ENCODE peak calls at places on chromosomes 12 and 14, in six cellular contexts. A, F, O, B, C and G are unnamed samples. For H3K27me3, the result is how much of the 10 kb centered on the place peaks cover.

GRCh38 chr14:75559451-75560187 is 18.8 kb upstream of the FLVCR2 start:
- DNase-seq in A (peak), F (peak), O (no peak), B (no peak), C (no peak), G (no peak)

GRCh38 chr12:12020762-12021161 is 50.0 kb upstream of the BCL2L14 start:
- DNase-seq in A (no peak), F (no peak), O (no peak), B (no peak), C (no peak), G (no peak)

GRCh38 chr12:70609739-70610491 is 27.3 kb downstream of the PTPRB start:
- DNase-seq in A (no peak), F (no peak), O (peak), B (peak), C (no peak), G (peak)

GRCh38 chr12:94689002-94689645 is 38.8 kb upstream of the TMCC3 start:
- DNase-seq in A (no peak), F (peak), O (no peak), B (no peak), C (no peak), G (no peak)

GRCh38 chr12:47078733-47079364 is 572 bp upstream of the PCED1B start:
- DNase-seq in A (no peak), F (peak), O (peak), B (peak), C (no peak), G (no peak)

GRCh38 chr14:64324461-64325255 is 30.5 kb upstream of the ESR2 start:
- DNase-seq in A (no peak), F (peak), O (no peak), B (no peak), C (no peak), G (no peak)

GRCh38 chr14:59217011-59217410 is 28.5 kb downstream of the DAAM1 start:
- DNase-seq in A (no peak), F (no peak), O (no peak), B (no peak), C (no peak), G (no peak)

GRCh38 chr12:102474438-102475064 is 5.8 kb downstream of the IGF1 start:
- DNase-seq in A (no peak), F (peak), O (no peak), B (no peak), C (peak), G (no peak)

GRCh38 chr14:31484754-31485153 is 3.1 kb downstream of the GPR33 start:
- DNase-seq in A (no peak), F (no peak), O (no peak), B (no peak), C (no peak), G (no peak)

GRCh38 chr12:117005417-117006046 is 93.7 kb downstream of the TESC start:
- DNase-seq in A (no peak), F (no peak), O (no peak), B (no peak), C (no peak), G (no peak)
- H3K4me3 ChIP-seq in A (no peak), F (no peak), O (no peak), B (no peak), C (no peak), G (no peak)

GRCh38 chr12:113473400-113473799 is 1.7 kb upstream of the LHX5 start:
- DNase-seq in A (no peak), F (no peak), O (no peak), B (no peak), C (no peak), G (no peak)

GRCh38 chr12:113475451-113476085 is 3.9 kb upstream of the LHX5 start:
- DNase-seq in A (no peak), F (no peak), O (no peak), B (no peak), C (no peak), G (no peak)

GRCh38 chr12:113473942-113474341 is 2.3 kb upstream of the LHX5 start:
- DNase-seq in A (no peak), F (no peak), O (no peak), B (no peak), C (no peak), G (no peak)

GRCh38 chr12:113476093-113476986 is 4.7 kb upstream of the LHX5 start:
- DNase-seq in A (no peak), F (no peak), O (no peak), B (no peak), C (no peak), G (no peak)

GRCh38 chr12:113474635-113475436 is 3.2 kb upstream of the LHX5 start:
- DNase-seq in A (no peak), F (no peak), O (no peak), B (no peak), C (no peak), G (no peak)
- H3K27me3 ChIP-seq in A (half or more), F (half or more), O (under half), B (under half), C (under half), G (half or more)

GRCh38 chr12:66191547-66192126 is 2.6 kb downstream of the IRAK3 start:
- DNase-seq in A (no peak), F (no peak), O (no peak), B (no peak), C (no peak), G (no peak)
- H3K4me3 ChIP-seq in A (no peak), F (no peak), O (no peak), B (no peak), C (no peak), G (peak)

GRCh38 chr12:49336645-49337584 is at the start of gene C1QL4:
- DNase-seq in A (peak), F (peak), O (peak), B (peak), C (peak), G (peak)
- H3K27me3 ChIP-seq in A (half or more), F (half or more), O (under half), B (under half), C (under half), G (half or more)